ENCODE peak calls at places on chromosome 1, in nine cellular contexts. W, F, D, X, I, Z, C, V and T are unnamed samples.

GRCh38 chr1:107993920-107994319 is 28.9 kb upstream of the VAV3 start:
- DNase-seq in W (no peak), F (no peak), D (peak; percentile 2), X (no peak), I (no peak), Z (no peak), C (no peak), V (no peak), T (no peak)

GRCh38 chr1:200526709-200527612 is 93.6 kb downstream of the KIF14 start:
- DNase-seq in W (no peak), F (no peak), D (no peak), X (no peak), I (no peak), Z (no peak), C (no peak), V (no peak), T (no peak)

GRCh38 chr1:163186910-163187309 is 15.8 kb downstream of the RGS5 start:
- DNase-seq in W (no peak), F (no peak), D (no peak), X (no peak), I (no peak), Z (no peak), C (no peak), V (no peak), T (no peak)

GRCh38 chr1:32334864-32335618 is 992 bp downstream of the MARCKSL1 start:
- DNase-seq in W (peak; percentile 27), F (peak; percentile 34), D (peak; percentile 61), X (no peak), I (peak; percentile 64), Z (peak; percentile 87), C (no peak), V (no peak), T (peak; percentile 67)

GRCh38 chr1:36475341-36475740 is 7.4 kb downstream of the CSF3R start:
- DNase-seq in W (no peak), F (no peak), D (no peak), X (no peak), I (no peak), Z (no peak), C (no peak), V (no peak), T (no peak)

GRCh38 chr1:94255476-94255875 is 18.1 kb upstream of the ARHGAP29 start:
- DNase-seq in W (no peak), F (no peak), D (no peak), X (no peak), I (no peak), Z (no peak), C (no peak), V (no peak), T (no peak)

GRCh38 chr1:109392788-109393580 is 4.7 kb downstream of the SORT1 start:
- DNase-seq in W (peak; percentile 69), F (no peak), D (peak; percentile 75), X (peak; percentile 98), I (no peak), Z (no peak), C (no peak), V (no peak), T (peak; percentile 89)

GRCh38 chr1:243818978-243819377 is 31.1 kb downstream of the AKT3 start:
- DNase-seq in W (no peak), F (no peak), D (no peak), X (no peak), I (no peak), Z (peak; percentile 51), C (no peak), V (no peak), T (no peak)

GRCh38 chr1:157878059-157878458 is 36.5 kb upstream of the CD5L start:
- DNase-seq in W (no peak), F (no peak), D (no peak), X (peak; percentile 45), I (no peak), Z (no peak), C (peak; percentile 3), V (no peak), T (no peak)

GRCh38 chr1:34283142-34283541 is 106.4 kb downstream of the C1orf94 start:
- DNase-seq in W (no peak), F (no peak), D (no peak), X (no peak), I (no peak), Z (no peak), C (no peak), V (no peak), T (no peak)

GRCh38 chr1:84272401-84272800 is 29.1 kb upstream of the SAMD13 start:
- DNase-seq in W (no peak), F (no peak), D (no peak), X (no peak), I (no peak), Z (no peak), C (no peak), V (peak; percentile 22), T (peak; percentile 60)

GRCh38 chr1:227914801-227915563 is 32.8 kb downstream of the WNT9A start:
- DNase-seq in W (no peak), F (no peak), D (no peak), X (no peak), I (no peak), Z (no peak), C (no peak), V (no peak), T (no peak)

GRCh38 chr1:226980122-226980551 is 40.0 kb downstream of the COQ8A start:
- DNase-seq in W (no peak), F (no peak), D (no peak), X (no peak), I (no peak), Z (no peak), C (no peak), V (no peak), T (no peak)

GRCh38 chr1:27656157-27656893 is 15.7 kb downstream of the IFI6 start:
- DNase-seq in W (no peak), F (no peak), D (no peak), X (no peak), I (no peak), Z (peak; percentile 92), C (no peak), V (peak; percentile 58), T (peak; percentile 57)

GRCh38 chr1:198651685-198652400 is 13.0 kb downstream of the PTPRC start:
- DNase-seq in W (no peak), F (no peak), D (no peak), X (no peak), I (no peak), Z (no peak), C (no peak), V (no peak), T (no peak)